ENCODE peak calls at places on chromosomes 7 and 10, in six cellular contexts. L is left cardiac atrium; R is kidney glomerular epithelial cell; Z is NCI-H524; C is activated CD8-positive, alpha-beta T cell treated with anti-CD3 and anti-CD28 coated beads for 36 hours; U is H1. I is an unnamed sample.

GRCh38 chr10:96664563-96664962 is 55.8 kb downstream of the PIK3AP1 start:
- DNase-seq in L (no peak), R (no peak), Z (no peak), C (no peak), U (no peak), I (no peak)

GRCh38 chr10:26524161-26524831 is 86.2 kb downstream of the APBB1IP start:
- DNase-seq in L (no peak), R (peak; percentile 26), Z (no peak), C (no peak), U (no peak), I (no peak)

GRCh38 chr7:29237483-29237882 is 42.9 kb downstream of the CHN2 start:
- DNase-seq in L (peak; percentile 38), R (no peak), Z (no peak), C (no peak), U (no peak), I (no peak)

GRCh38 chr10:48454302-48455054 is 148.0 kb downstream of the MAPK8 start:
- DNase-seq in L (no peak), R (no peak), Z (no peak), C (no peak), U (no peak), I (no peak)

GRCh38 chr7:36148422-36149065 is 4.5 kb upstream of the EEPD1 start:
- DNase-seq in L (no peak), R (no peak), Z (no peak), C (no peak), U (no peak), I (no peak)

GRCh38 chr10:44102726-44103255 is 282.1 kb downstream of the CXCL12 start:
- DNase-seq in L (no peak), R (no peak), Z (no peak), C (no peak), U (no peak), I (no peak)

GRCh38 chr10:28312572-28312971 is 9.7 kb upstream of the MPP7 start:
- DNase-seq in L (no peak), R (no peak), Z (no peak), C (no peak), U (no peak), I (no peak)

GRCh38 chr10:4498763-4499251 is 327.2 kb upstream of the AKR1E2 start:
- DNase-seq in L (no peak), R (peak; percentile 27), Z (no peak), C (no peak), U (no peak), I (no peak)

GRCh38 chr10:119103687-119104652 is at the start of gene DENND10:
- DNase-seq in L (peak; percentile 81), R (peak; percentile 52), Z (no peak), C (peak; percentile 83), U (peak; percentile 47), I (peak; percentile 85)

GRCh38 chr7:68537228-68538071 is 1060.8 kb upstream of the AUTS2 start:
- DNase-seq in L (no peak), R (no peak), Z (peak; percentile 66), C (no peak), U (no peak), I (no peak)

GRCh38 chr10:50540069-50540825 is 83.5 kb downstream of the SGMS1 start:
- DNase-seq in L (no peak), R (no peak), Z (no peak), C (peak; percentile 75), U (no peak), I (no peak)

GRCh38 chr10:28663576-28664368 is 13.5 kb upstream of the BAMBI start:
- DNase-seq in L (peak; percentile 82), R (peak; percentile 73), Z (peak; percentile 19), C (peak; percentile 76), U (no peak), I (peak; percentile 85)

GRCh38 chr10:11902646-11903045 is 79.5 kb downstream of the PROSER2 start:
- DNase-seq in L (no peak), R (no peak), Z (no peak), C (no peak), U (no peak), I (no peak)

GRCh38 chr7:29106128-29106988 is 40.0 kb downstream of the CPVL start:
- DNase-seq in L (no peak), R (peak; percentile 83), Z (peak; percentile 15), C (peak; percentile 22), U (peak; percentile 21), I (no peak)

GRCh38 chr10:69056536-69057260 is 31.2 kb upstream of the SRGN start:
- DNase-seq in L (no peak), R (no peak), Z (no peak), C (no peak), U (no peak), I (no peak)

GRCh38 chr10:6136215-6137201 is 47.7 kb downstream of the RBM17 start:
- DNase-seq in L (no peak), R (peak; percentile 42), Z (no peak), C (peak; percentile 84), U (no peak), I (no peak)

GRCh38 chr10:44070282-44070681 is 314.6 kb downstream of the CXCL12 start:
- DNase-seq in L (no peak), R (no peak), Z (no peak), C (no peak), U (no peak), I (no peak)

GRCh38 chr10:110628161-110628560 is 16.0 kb upstream of the RBM20 start:
- DNase-seq in L (no peak), R (no peak), Z (no peak), C (no peak), U (no peak), I (no peak)

GRCh38 chr7:17663056-17663675 is 277.1 kb downstream of the SNX13 start:
- DNase-seq in L (no peak), R (no peak), Z (no peak), C (no peak), U (no peak), I (no peak)

GRCh38 chr10:86329093-86329710 is 37.4 kb downstream of the GRID1 start:
- DNase-seq in L (no peak), R (no peak), Z (no peak), C (no peak), U (no peak), I (peak; percentile 9)

GRCh38 chr7:138417840-138418239 is 42.2 kb upstream of the TRIM24 start:
- DNase-seq in L (no peak), R (no peak), Z (no peak), C (no peak), U (no peak), I (no peak)

GRCh38 chr10:104478380-104478779 is 124.7 kb downstream of the CFAP58 start:
- DNase-seq in L (no peak), R (no peak), Z (no peak), C (peak; percentile 8), U (no peak), I (no peak)

GRCh38 chr10:12782537-12782936 is 219.0 kb downstream of the CCDC3 start:
- DNase-seq in L (peak; percentile 47), R (no peak), Z (no peak), C (peak; percentile 49), U (no peak), I (peak; percentile 64)

GRCh38 chr10:18145652-18146051 is 5.4 kb downstream of the CACNB2 start:
- DNase-seq in L (no peak), R (no peak), Z (no peak), C (no peak), U (no peak), I (no peak)

GRCh38 chr10:125442856-125443540 is 240.0 kb downstream of the TEX36 start:
- DNase-seq in L (no peak), R (no peak), Z (no peak), C (no peak), U (no peak), I (no peak)

GRCh38 chr10:114357591-114357990 is 46.7 kb downstream of the AFAP1L2 start:
- DNase-seq in L (no peak), R (no peak), Z (no peak), C (peak; percentile 55), U (no peak), I (no peak)